ENCODE peak calls at places on chromosomes 6 and 20, in seven cellular contexts. One of them, this sample, is unnamed.

GRCh38 chr20:40633123-40633850 is 55.7 kb downstream of the MAFB start:
- DNase-seq in CD8-positive, alpha-beta T cell: no peak
- DNase-seq in right cardiac atrium: no peak
- DNase-seq in cardiac muscle cell: no peak
- DNase-seq in heart right ventricle: no peak
- DNase-seq in effector memory CD4-positive, alpha-beta T cell: no peak
- DNase-seq in IMR-90: no peak
- DNase-seq in this sample: no peak

GRCh38 chr6:98641929-98642328 is 192.4 kb upstream of the POU3F2 start:
- DNase-seq in CD8-positive, alpha-beta T cell: no peak
- DNase-seq in heart right ventricle: no peak
- DNase-seq in cardiac muscle cell: no peak
- DNase-seq in IMR-90: no peak
- DNase-seq in right cardiac atrium: no peak
- DNase-seq in effector memory CD4-positive, alpha-beta T cell: no peak
- DNase-seq in this sample: no peak

GRCh38 chr6:6705061-6705425 is 116.5 kb downstream of the LY86 start:
- DNase-seq in effector memory CD4-positive, alpha-beta T cell: no peak
- DNase-seq in CD8-positive, alpha-beta T cell: no peak
- DNase-seq in IMR-90: no peak
- DNase-seq in right cardiac atrium: no peak
- DNase-seq in heart right ventricle: no peak
- DNase-seq in cardiac muscle cell: no peak
- DNase-seq in this sample: no peak

GRCh38 chr20:24823989-24824693 is 124.9 kb upstream of the CST7 start:
- DNase-seq in right cardiac atrium: no peak
- DNase-seq in effector memory CD4-positive, alpha-beta T cell: no peak
- DNase-seq in IMR-90: no peak
- DNase-seq in CD8-positive, alpha-beta T cell: no peak
- DNase-seq in cardiac muscle cell: no peak
- DNase-seq in heart right ventricle: no peak
- DNase-seq in this sample: no peak

GRCh38 chr6:168095741-168096250 is 16.8 kb upstream of the FRMD1 start:
- DNase-seq in right cardiac atrium: no peak
- DNase-seq in effector memory CD4-positive, alpha-beta T cell: no peak
- DNase-seq in heart right ventricle: no peak
- DNase-seq in CD8-positive, alpha-beta T cell: no peak
- DNase-seq in cardiac muscle cell: no peak
- DNase-seq in IMR-90: no peak
- DNase-seq in this sample: no peak

GRCh38 chr6:41635365-41635764 is 2.9 kb upstream of the MDFI start:
- DNase-seq in right cardiac atrium: no peak
- DNase-seq in effector memory CD4-positive, alpha-beta T cell: no peak
- DNase-seq in CD8-positive, alpha-beta T cell: no peak
- DNase-seq in IMR-90: no peak
- DNase-seq in cardiac muscle cell: no peak
- DNase-seq in heart right ventricle: no peak
- DNase-seq in this sample: no peak

GRCh38 chr6:20212392-20213111 is at the start of gene MBOAT1:
- DNase-seq in cardiac muscle cell: peak; percentile 94
- DNase-seq in CD8-positive, alpha-beta T cell: peak; percentile 62
- DNase-seq in right cardiac atrium: peak; percentile 95
- DNase-seq in heart right ventricle: peak; percentile 95
- DNase-seq in IMR-90: peak; percentile 87
- DNase-seq in effector memory CD4-positive, alpha-beta T cell: peak; percentile 53
- DNase-seq in this sample: peak; percentile 89

GRCh38 chr20:38919683-38920082 is 6.5 kb upstream of the FAM83D start:
- DNase-seq in right cardiac atrium: no peak
- DNase-seq in heart right ventricle: no peak
- DNase-seq in effector memory CD4-positive, alpha-beta T cell: no peak
- DNase-seq in cardiac muscle cell: no peak
- DNase-seq in CD8-positive, alpha-beta T cell: no peak
- DNase-seq in IMR-90: no peak
- DNase-seq in this sample: no peak

GRCh38 chr6:56292505-56293181 is 45.3 kb upstream of the COL21A1 start:
- DNase-seq in CD8-positive, alpha-beta T cell: no peak
- DNase-seq in cardiac muscle cell: peak; percentile 76
- DNase-seq in IMR-90: peak; percentile 62
- DNase-seq in effector memory CD4-positive, alpha-beta T cell: no peak
- DNase-seq in right cardiac atrium: no peak
- DNase-seq in heart right ventricle: no peak
- DNase-seq in this sample: peak; percentile 47

GRCh38 chr6:109059591-109060021 is 35.0 kb downstream of the SESN1 start:
- DNase-seq in cardiac muscle cell: no peak
- DNase-seq in heart right ventricle: no peak
- DNase-seq in CD8-positive, alpha-beta T cell: no peak
- DNase-seq in right cardiac atrium: no peak
- DNase-seq in effector memory CD4-positive, alpha-beta T cell: no peak
- DNase-seq in IMR-90: peak; percentile 24
- DNase-seq in this sample: no peak

GRCh38 chr6:31538805-31539400 is 2.9 kb downstream of the DDX39B start:
- DNase-seq in IMR-90: no peak
- DNase-seq in cardiac muscle cell: no peak
- DNase-seq in CD8-positive, alpha-beta T cell: peak; percentile 51
- DNase-seq in heart right ventricle: no peak
- DNase-seq in right cardiac atrium: no peak
- DNase-seq in effector memory CD4-positive, alpha-beta T cell: no peak
- DNase-seq in this sample: no peak

GRCh38 chr20:7571521-7572065 is 368.7 kb downstream of the HAO1 start:
- DNase-seq in CD8-positive, alpha-beta T cell: no peak
- DNase-seq in cardiac muscle cell: no peak
- DNase-seq in heart right ventricle: no peak
- DNase-seq in IMR-90: no peak
- DNase-seq in effector memory CD4-positive, alpha-beta T cell: no peak
- DNase-seq in right cardiac atrium: no peak
- DNase-seq in this sample: no peak

GRCh38 chr20:57484772-57485171 is 40.2 kb downstream of the CTCFL start:
- DNase-seq in heart right ventricle: no peak
- DNase-seq in effector memory CD4-positive, alpha-beta T cell: no peak
- DNase-seq in cardiac muscle cell: no peak
- DNase-seq in right cardiac atrium: no peak
- DNase-seq in IMR-90: no peak
- DNase-seq in CD8-positive, alpha-beta T cell: no peak
- DNase-seq in this sample: no peak

GRCh38 chr6:46772038-46772437 is 21.2 kb upstream of the MEP1A start:
- DNase-seq in heart right ventricle: no peak
- DNase-seq in IMR-90: no peak
- DNase-seq in CD8-positive, alpha-beta T cell: no peak
- DNase-seq in effector memory CD4-positive, alpha-beta T cell: no peak
- DNase-seq in cardiac muscle cell: no peak
- DNase-seq in right cardiac atrium: no peak
- DNase-seq in this sample: no peak

GRCh38 chr20:31676534-31677030 is 38.9 kb downstream of the COX4I2 start:
- DNase-seq in effector memory CD4-positive, alpha-beta T cell: no peak
- DNase-seq in heart right ventricle: no peak
- DNase-seq in cardiac muscle cell: no peak
- DNase-seq in right cardiac atrium: no peak
- DNase-seq in IMR-90: no peak
- DNase-seq in CD8-positive, alpha-beta T cell: no peak
- DNase-seq in this sample: no peak

GRCh38 chr20:13517801-13518200 is 120.9 kb downstream of the TASP1 start:
- DNase-seq in effector memory CD4-positive, alpha-beta T cell: no peak
- DNase-seq in CD8-positive, alpha-beta T cell: no peak
- DNase-seq in heart right ventricle: no peak
- DNase-seq in IMR-90: peak; percentile 11
- DNase-seq in right cardiac atrium: no peak
- DNase-seq in cardiac muscle cell: no peak
- DNase-seq in this sample: no peak

GRCh38 chr20:57450419-57450818 is 59.2 kb downstream of the RBM38 start:
- DNase-seq in CD8-positive, alpha-beta T cell: peak; percentile 52
- DNase-seq in cardiac muscle cell: no peak
- DNase-seq in heart right ventricle: peak; percentile 42
- DNase-seq in IMR-90: peak; percentile 13
- DNase-seq in effector memory CD4-positive, alpha-beta T cell: no peak
- DNase-seq in right cardiac atrium: peak; percentile 55
- DNase-seq in this sample: no peak

DNA sequence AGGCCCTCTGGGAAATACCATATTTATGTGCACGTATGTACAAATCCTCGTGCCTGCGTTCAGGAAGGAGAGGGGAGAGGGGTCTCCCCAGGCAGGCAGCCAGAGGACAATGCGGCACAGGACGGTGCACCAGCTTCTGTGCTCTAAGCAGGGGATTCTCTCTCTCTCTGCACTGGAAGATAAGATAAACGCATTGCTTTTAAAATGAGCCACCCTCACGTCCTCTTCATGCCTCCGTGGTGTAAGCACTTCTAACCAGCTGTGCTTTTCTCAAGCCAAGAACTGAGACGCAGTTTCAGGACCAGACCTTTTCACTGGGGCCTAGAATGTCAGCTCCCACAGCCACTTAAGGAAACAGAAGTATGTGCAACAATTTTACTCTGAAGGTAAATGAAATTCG is 82.4 kb downstream of the PSMB1 start:
- DNase-seq in CD8-positive, alpha-beta T cell: no peak
- DNase-seq in cardiac muscle cell: peak; percentile 33
- DNase-seq in right cardiac atrium: no peak
- DNase-seq in IMR-90: peak; percentile 15
- DNase-seq in effector memory CD4-positive, alpha-beta T cell: no peak
- DNase-seq in heart right ventricle: no peak
- DNase-seq in this sample: no peak
- H3K4me3 ChIP-seq in CD8-positive, alpha-beta T cell: no peak overlapping the region
- H3K4me3 ChIP-seq in cardiac muscle cell: no peak overlapping the region
- H3K4me3 ChIP-seq in right cardiac atrium: no peak overlapping the region
- H3K4me3 ChIP-seq in IMR-90: no peak overlapping the region
- H3K4me3 ChIP-seq in effector memory CD4-positive, alpha-beta T cell: no peak overlapping the region
- H3K4me3 ChIP-seq in heart right ventricle: no peak overlapping the region
- H3K4me3 ChIP-seq in this sample: no peak overlapping the region

GRCh38 chr6:156850356-156850755 is 73.2 kb downstream of the ARID1B start:
- DNase-seq in IMR-90: no peak
- DNase-seq in CD8-positive, alpha-beta T cell: no peak
- DNase-seq in cardiac muscle cell: no peak
- DNase-seq in heart right ventricle: no peak
- DNase-seq in effector memory CD4-positive, alpha-beta T cell: no peak
- DNase-seq in right cardiac atrium: no peak
- DNase-seq in this sample: no peak

GRCh38 chr6:156848533-156848932 is 71.4 kb downstream of the ARID1B start:
- DNase-seq in IMR-90: no peak
- DNase-seq in cardiac muscle cell: peak; percentile 93
- DNase-seq in right cardiac atrium: peak; percentile 65
- DNase-seq in CD8-positive, alpha-beta T cell: no peak
- DNase-seq in effector memory CD4-positive, alpha-beta T cell: no peak
- DNase-seq in heart right ventricle: peak; percentile 81
- DNase-seq in this sample: no peak

GRCh38 chr6:156849806-156850205 is 72.6 kb downstream of the ARID1B start:
- DNase-seq in heart right ventricle: no peak
- DNase-seq in IMR-90: no peak
- DNase-seq in right cardiac atrium: no peak
- DNase-seq in CD8-positive, alpha-beta T cell: no peak
- DNase-seq in effector memory CD4-positive, alpha-beta T cell: no peak
- DNase-seq in cardiac muscle cell: peak; percentile 63
- DNase-seq in this sample: no peak

GRCh38 chr6:156846845-156847599 is 69.8 kb downstream of the ARID1B start:
- DNase-seq in heart right ventricle: no peak
- DNase-seq in CD8-positive, alpha-beta T cell: no peak
- DNase-seq in IMR-90: no peak
- DNase-seq in right cardiac atrium: no peak
- DNase-seq in effector memory CD4-positive, alpha-beta T cell: no peak
- DNase-seq in cardiac muscle cell: no peak
- DNase-seq in this sample: no peak

DNA sequence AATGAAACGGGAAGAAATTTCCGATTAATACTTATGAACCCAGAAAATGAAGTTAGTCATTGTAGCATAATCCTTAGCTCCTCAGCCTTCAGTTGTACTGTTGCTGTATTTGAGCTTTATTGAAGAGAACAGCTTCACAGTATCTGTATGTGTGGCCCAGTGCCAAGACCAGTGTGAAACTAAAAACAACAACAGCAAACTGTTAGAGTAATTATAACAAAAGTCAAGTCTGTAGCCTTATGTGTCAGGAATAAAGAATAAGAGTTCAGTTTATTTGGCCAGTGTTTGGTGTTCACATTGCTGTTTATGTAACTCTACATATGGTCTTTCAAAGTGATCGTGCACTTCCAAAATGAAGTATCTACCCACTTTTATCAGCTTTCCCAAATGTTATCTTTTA is 70.9 kb downstream of the ARID1B start:
- DNase-seq in CD8-positive, alpha-beta T cell: no peak
- DNase-seq in heart right ventricle: no peak
- DNase-seq in effector memory CD4-positive, alpha-beta T cell: no peak
- DNase-seq in cardiac muscle cell: no peak
- DNase-seq in IMR-90: no peak
- DNase-seq in right cardiac atrium: no peak
- DNase-seq in this sample: no peak
- H3K4me1 ChIP-seq in CD8-positive, alpha-beta T cell: peaks cover 40% of the 10 kb centered on the region
- H3K4me1 ChIP-seq in heart right ventricle: peaks cover 35% of the 10 kb centered on the region
- H3K4me1 ChIP-seq in effector memory CD4-positive, alpha-beta T cell: no peaks in the 10 kb centered on the region
- H3K4me1 ChIP-seq in cardiac muscle cell: peaks cover 68% of the 10 kb centered on the region
- H3K4me1 ChIP-seq in IMR-90: peaks cover 24% of the 10 kb centered on the region
- H3K4me1 ChIP-seq in right cardiac atrium: peaks cover 24% of the 10 kb centered on the region
- H3K4me1 ChIP-seq in this sample: peaks cover 52% of the 10 kb centered on the region

DNA sequence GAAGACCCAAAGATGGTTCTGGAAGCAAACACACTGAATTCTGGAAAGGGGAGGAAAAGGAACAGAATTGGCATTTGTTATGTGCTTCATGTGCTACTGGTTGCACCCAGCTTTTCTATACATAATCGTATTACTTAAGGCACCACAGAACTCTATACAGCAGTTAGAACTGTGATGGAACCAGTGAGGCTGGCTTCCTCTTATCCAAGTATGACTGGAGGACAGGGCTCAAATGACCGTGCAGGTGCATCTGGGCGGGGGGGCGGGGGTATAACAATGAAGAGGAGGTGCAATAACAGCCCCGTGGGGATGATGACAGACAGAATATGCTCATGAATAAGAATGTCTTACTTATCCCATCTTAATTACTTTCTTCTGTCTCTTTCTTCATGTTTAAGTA is 144.2 kb downstream of the BTBD9 start:
- DNase-seq in cardiac muscle cell: no peak
- DNase-seq in effector memory CD4-positive, alpha-beta T cell: no peak
- DNase-seq in CD8-positive, alpha-beta T cell: no peak
- DNase-seq in IMR-90: no peak
- DNase-seq in heart right ventricle: no peak
- DNase-seq in right cardiac atrium: no peak
- DNase-seq in this sample: no peak
- H3K4me3 ChIP-seq in cardiac muscle cell: no peak overlapping the region
- H3K4me3 ChIP-seq in effector memory CD4-positive, alpha-beta T cell: no peak overlapping the region
- H3K4me3 ChIP-seq in CD8-positive, alpha-beta T cell: no peak overlapping the region
- H3K4me3 ChIP-seq in IMR-90: no peak overlapping the region
- H3K4me3 ChIP-seq in heart right ventricle: no peak overlapping the region
- H3K4me3 ChIP-seq in right cardiac atrium: no peak overlapping the region
- H3K4me3 ChIP-seq in this sample: no peak overlapping the region

DNA sequence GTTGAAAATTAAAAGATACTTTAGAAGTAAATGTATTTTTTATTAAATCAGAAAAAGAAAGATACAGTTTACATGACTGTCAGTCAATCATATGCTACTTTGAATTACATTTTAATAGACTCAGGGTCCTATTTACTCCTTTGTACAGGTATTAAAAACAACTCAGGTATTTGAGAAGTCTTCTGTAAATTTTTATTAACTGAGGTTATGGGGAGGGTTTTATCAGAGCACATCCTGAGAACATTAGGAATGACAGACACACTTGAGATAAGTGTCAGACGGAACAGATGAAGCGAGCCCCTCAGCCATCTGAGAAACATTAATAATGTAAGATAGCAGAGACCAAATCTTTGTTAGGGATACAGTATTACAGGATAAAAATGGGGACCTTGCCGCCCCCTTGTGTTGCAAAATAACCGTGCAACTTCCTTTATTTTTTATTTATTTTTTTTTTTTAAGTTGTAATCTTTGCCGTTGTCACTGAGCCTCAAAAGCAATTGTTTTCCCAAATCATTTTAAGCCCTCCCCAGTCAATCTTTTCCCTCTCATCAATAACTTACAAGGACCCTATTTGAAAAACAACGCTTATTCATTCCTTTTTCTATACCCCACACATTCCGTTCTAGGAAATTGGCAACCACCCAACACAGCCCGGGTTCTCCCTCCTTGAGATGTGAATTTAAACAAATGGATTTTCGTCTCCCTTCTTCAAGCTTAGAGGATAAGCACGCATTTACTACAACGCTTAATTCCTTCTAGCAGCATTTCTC is 126.7 kb downstream of the BCAS1 start:
- DNase-seq in CD8-positive, alpha-beta T cell: peak; percentile 43
- DNase-seq in effector memory CD4-positive, alpha-beta T cell: peak; percentile 9
- DNase-seq in right cardiac atrium: peak; percentile 30
- DNase-seq in cardiac muscle cell: peak; percentile 57
- DNase-seq in heart right ventricle: no peak
- DNase-seq in IMR-90: peak; percentile 39
- DNase-seq in this sample: peak; percentile 72
- H3K4me1 ChIP-seq in CD8-positive, alpha-beta T cell: peaks cover 28% of the 10 kb centered on the region
- H3K4me1 ChIP-seq in effector memory CD4-positive, alpha-beta T cell: peaks cover 16% of the 10 kb centered on the region
- H3K4me1 ChIP-seq in right cardiac atrium: peaks cover 3% of the 10 kb centered on the region
- H3K4me1 ChIP-seq in cardiac muscle cell: peaks cover 38% of the 10 kb centered on the region
- H3K4me1 ChIP-seq in heart right ventricle: peaks cover 7% of the 10 kb centered on the region
- H3K4me1 ChIP-seq in IMR-90: peaks cover 8% of the 10 kb centered on the region
- H3K4me1 ChIP-seq in this sample: peaks cover 24% of the 10 kb centered on the region